ENCODE peak calls at places on chromosomes 1 and 21, in six cellular contexts. F, B, W, M, H and N are unnamed samples.

GRCh38 chr1:22709891-22710687 is 550 bp upstream of the EPHB2 start:
- DNase-seq in F (peak), B (peak), W (peak), M (peak), H (peak), N (peak)

GRCh38 chr1:8006037-8006963 is 19.8 kb downstream of the ERRFI1 start:
- DNase-seq in F (peak), B (no peak), W (no peak), M (no peak), H (no peak), N (no peak)

GRCh38 chr1:8825985-8826481 is 8.6 kb upstream of the RERE start:
- DNase-seq in F (peak), B (no peak), W (no peak), M (no peak), H (no peak), N (peak)

GRCh38 chr21:32705139-32705538 is 22.7 kb downstream of the SYNJ1 start:
- DNase-seq in F (no peak), B (no peak), W (no peak), M (no peak), H (no peak), N (peak)

GRCh38 chr1:161725888-161726630 is 4.7 kb downstream of the FCRLB start:
- DNase-seq in F (peak), B (no peak), W (peak), M (peak), H (peak), N (peak)

GRCh38 chr1:13922440-13922839 is 222.5 kb downstream of the PRDM2 start:
- DNase-seq in F (peak), B (no peak), W (no peak), M (no peak), H (no peak), N (no peak)

GRCh38 chr1:46798820-46799219 is at the start of gene CYP4B1:
- DNase-seq in F (no peak), B (no peak), W (no peak), M (no peak), H (no peak), N (no peak)

GRCh38 chr21:45253633-45254556 is 33.8 kb downstream of the POFUT2 start:
- DNase-seq in F (no peak), B (no peak), W (no peak), M (no peak), H (no peak), N (no peak)

GRCh38 chr1:8910914-8911313 is 32.4 kb upstream of the ENO1 start:
- DNase-seq in F (no peak), B (no peak), W (no peak), M (no peak), H (no peak), N (no peak)

GRCh38 chr1:160168016-160168415 is 16.6 kb downstream of the ATP1A4 start:
- DNase-seq in F (no peak), B (no peak), W (no peak), M (no peak), H (no peak), N (no peak)

GRCh38 chr21:32770514-32771133 is 931 bp downstream of the PAXBP1 start:
- DNase-seq in F (peak), B (no peak), W (peak), M (peak), H (no peak), N (peak)

GRCh38 chr21:44930543-44930981 is 9.3 kb upstream of the SLX9 start:
- DNase-seq in F (no peak), B (no peak), W (peak), M (peak), H (no peak), N (peak)

GRCh38 chr1:40592107-40592773 is 60.8 kb downstream of the ZNF684 start:
- DNase-seq in F (peak), B (no peak), W (no peak), M (no peak), H (peak), N (peak)

GRCh38 chr1:23790696-23791433 is at the start of gene LYPLA2:
- DNase-seq in F (peak), B (peak), W (peak), M (peak), H (peak), N (peak)

GRCh38 chr1:213871179-213871578 is 116.6 kb upstream of the PROX1 start:
- DNase-seq in F (no peak), B (no peak), W (no peak), M (no peak), H (no peak), N (no peak)

GRCh38 chr1:226690460-226690982 is 48.6 kb downstream of the ITPKB start:
- DNase-seq in F (no peak), B (no peak), W (peak), M (no peak), H (no peak), N (no peak)

GRCh38 chr1:152907686-152908601 is at the start of gene IVL:
- DNase-seq in F (no peak), B (no peak), W (no peak), M (no peak), H (no peak), N (peak)

GRCh38 chr1:242629396-242629795 is 104.9 kb upstream of the PLD5 start:
- DNase-seq in F (peak), B (peak), W (no peak), M (no peak), H (no peak), N (no peak)

GRCh38 chr1:181043025-181043880 is 9.5 kb downstream of the MR1 start:
- DNase-seq in F (no peak), B (peak), W (peak), M (no peak), H (no peak), N (peak)

GRCh38 chr1:23577056-23577985 is 18.0 kb upstream of the ID3 start:
- DNase-seq in F (peak), B (no peak), W (peak), M (peak), H (no peak), N (peak)

GRCh38 chr1:36991551-36991950 is 42.8 kb downstream of the GRIK3 start:
- DNase-seq in F (no peak), B (no peak), W (no peak), M (no peak), H (no peak), N (no peak)

GRCh38 chr1:110083453-110084225 is 13.2 kb upstream of the ALX3 start:
- DNase-seq in F (no peak), B (no peak), W (peak), M (peak), H (no peak), N (peak)

GRCh38 chr1:117795792-117796191 is 133.6 kb downstream of the GDAP2 start:
- DNase-seq in F (no peak), B (no peak), W (no peak), M (no peak), H (no peak), N (no peak)

GRCh38 chr1:46072975-46073374 is 59.5 kb downstream of the PIK3R3 start:
- DNase-seq in F (peak), B (no peak), W (no peak), M (no peak), H (no peak), N (peak)

GRCh38 chr1:49052102-49052501 is 275.4 kb upstream of the BEND5 start:
- DNase-seq in F (no peak), B (no peak), W (no peak), M (no peak), H (no peak), N (no peak)

GRCh38 chr1:244614113-244614836 is 38.7 kb upstream of the DESI2 start:
- DNase-seq in F (no peak), B (no peak), W (no peak), M (no peak), H (no peak), N (peak)

GRCh38 chr1:19096036-19096833 is 113.8 kb downstream of the UBR4 start:
- DNase-seq in F (peak), B (no peak), W (no peak), M (no peak), H (no peak), N (peak)

GRCh38 chr1:184163674-184164470 is 112.3 kb downstream of the TSEN15 start:
- DNase-seq in F (peak), B (no peak), W (peak), M (no peak), H (no peak), N (peak)

GRCh38 chr1:73040811-73041210 is 758.5 kb upstream of the NEGR1 start:
- DNase-seq in F (no peak), B (no peak), W (no peak), M (no peak), H (no peak), N (no peak)

GRCh38 chr21:33386222-33386784 is 16.9 kb upstream of the IFNGR2 start:
- DNase-seq in F (no peak), B (no peak), W (no peak), M (no peak), H (peak), N (peak)

GRCh38 chr1:59057211-59057694 is 239.6 kb upstream of the FGGY start:
- DNase-seq in F (peak), B (peak), W (no peak), M (peak), H (peak), N (peak)

GRCh38 chr21:41956926-41957729 is 3.3 kb upstream of the C2CD2 start:
- DNase-seq in F (peak), B (no peak), W (no peak), M (peak), H (peak), N (peak)

GRCh38 chr1:59738152-59738551 is 76.6 kb upstream of the HOOK1 start:
- DNase-seq in F (peak), B (no peak), W (no peak), M (no peak), H (no peak), N (peak)

GRCh38 chr1:33036051-33036525 is 595 bp downstream of the AK2 start:
- DNase-seq in F (peak), B (no peak), W (no peak), M (no peak), H (peak), N (peak)

GRCh38 chr1:91428182-91428798 is 23.7 kb upstream of the HFM1 start:
- DNase-seq in F (no peak), B (no peak), W (no peak), M (no peak), H (no peak), N (no peak)

GRCh38 chr1:53896673-53897229 is 2.8 kb downstream of the DIO1 start:
- DNase-seq in F (peak), B (no peak), W (no peak), M (no peak), H (no peak), N (peak)